ENCODE peak calls at places on chromosomes 5 and 9, in five cellular contexts. D, Y, F, L and R are unnamed samples.

GRCh38 chr5:89351232-89351631 is 468.2 kb upstream of the MEF2C start:
- DNase-seq in D (peak), Y (no peak), F (peak), L (no peak), R (peak)

GRCh38 chr9:93815677-93816076 is 139.5 kb downstream of the BARX1 start:
- DNase-seq in D (no peak), Y (no peak), F (no peak), L (no peak), R (no peak)

GRCh38 chr5:71839049-71839834 is 120.2 kb downstream of the CARTPT start:
- DNase-seq in D (no peak), Y (no peak), F (no peak), L (no peak), R (no peak)

GRCh38 chr5:143395638-143396352 is 7.7 kb downstream of the NR3C1 start:
- DNase-seq in D (no peak), Y (no peak), F (peak), L (no peak), R (no peak)

GRCh38 chr9:18393340-18394130 is 80.4 kb upstream of the ADAMTSL1 start:
- DNase-seq in D (peak), Y (peak), F (peak), L (no peak), R (peak)

GRCh38 chr9:89426389-89426961 is 71.4 kb downstream of the SEMA4D start:
- DNase-seq in D (no peak), Y (no peak), F (no peak), L (peak), R (no peak)

GRCh38 chr5:176888865-176889165 is 10.3 kb downstream of the HK3 start:
- DNase-seq in D (no peak), Y (no peak), F (no peak), L (no peak), R (no peak)

GRCh38 chr9:114348906-114349482 is 19.3 kb downstream of the ORM2 start:
- DNase-seq in D (peak), Y (peak), F (peak), L (peak), R (peak)

GRCh38 chr5:128252794-128253193 is 169.2 kb downstream of the SLC12A2 start:
- DNase-seq in D (no peak), Y (no peak), F (peak), L (no peak), R (peak)

GRCh38 chr5:122694884-122695283 is 80.0 kb upstream of the SNX2 start:
- DNase-seq in D (no peak), Y (no peak), F (no peak), L (no peak), R (no peak)

DNA sequence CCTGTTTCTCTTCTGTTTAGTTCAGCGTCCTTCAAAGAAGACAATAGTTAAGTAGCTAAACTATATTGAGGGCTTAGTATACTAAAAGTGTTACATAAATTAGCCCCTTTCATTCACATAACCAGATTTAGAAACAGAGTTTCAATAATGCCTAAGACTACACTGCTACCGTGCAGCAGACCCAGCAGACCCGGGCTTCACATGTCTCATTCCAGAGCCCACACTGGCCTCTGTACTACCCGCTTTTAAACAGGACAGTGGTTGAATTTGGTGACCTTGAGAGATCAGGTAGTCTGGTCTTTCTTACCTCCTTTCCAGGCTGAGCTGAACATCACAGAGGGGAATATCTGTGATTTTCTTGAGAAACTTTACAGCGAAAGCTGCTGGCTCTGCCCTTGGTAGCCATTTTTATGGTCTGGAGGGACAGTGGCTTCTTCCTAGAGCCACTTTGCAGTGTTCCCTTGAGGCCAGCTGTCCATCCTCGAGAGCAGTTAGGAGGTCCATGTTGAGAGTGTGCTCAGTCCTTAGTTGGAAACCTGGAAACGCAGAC is 56.5 kb downstream of the SLC22A5 start:
- DNase-seq in D (no peak), Y (no peak), F (no peak), L (no peak), R (no peak)
- H3K4me3 ChIP-seq in D (peak), Y (no peak), F (no peak), L (peak), R (no peak)

DNA sequence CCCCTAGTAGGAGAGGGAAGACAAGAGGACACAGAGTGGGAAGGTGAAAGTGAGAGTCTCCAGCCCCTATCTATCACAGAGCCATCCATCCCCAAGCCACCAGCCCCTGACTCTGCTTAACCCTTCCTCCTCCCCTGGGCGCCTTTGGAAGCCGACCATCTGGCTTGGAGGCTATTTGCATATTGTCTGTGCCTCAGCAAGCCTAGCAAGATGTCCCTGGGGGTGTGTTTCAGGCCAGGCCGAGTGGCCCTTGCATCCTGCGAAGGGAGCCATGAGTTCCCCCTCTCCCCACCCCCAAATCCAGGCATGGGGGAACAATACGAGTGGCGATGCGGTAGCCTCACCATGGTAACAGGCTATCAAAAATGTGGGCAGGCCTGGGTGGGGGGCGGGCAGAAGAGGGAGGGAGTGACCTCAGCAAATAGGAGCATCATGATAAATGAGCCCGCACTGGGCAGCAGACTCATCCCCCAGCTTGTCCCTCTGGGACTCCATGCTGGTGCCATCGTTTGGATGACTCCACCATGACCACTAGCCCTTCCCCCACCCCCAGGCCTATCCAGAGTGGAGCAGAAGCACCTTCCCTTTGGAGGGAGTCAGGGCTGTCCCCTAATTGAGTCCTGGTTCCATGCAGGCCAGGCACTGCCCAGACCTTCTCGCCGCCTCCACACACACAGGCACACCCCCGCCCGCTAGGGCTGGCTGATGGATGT is 14.5 kb downstream of the URM1 start:
- DNase-seq in D (no peak), Y (no peak), F (no peak), L (no peak), R (no peak)
- H3K4me3 ChIP-seq in D (no peak), Y (no peak), F (no peak), L (no peak), R (no peak)

GRCh38 chr9:137705443-137705863 is 86.6 kb downstream of the EHMT1 start:
- DNase-seq in D (no peak), Y (no peak), F (no peak), L (peak), R (no peak)
- H3K4me3 ChIP-seq in D (no peak), Y (no peak), F (no peak), L (no peak), R (no peak)

DNA sequence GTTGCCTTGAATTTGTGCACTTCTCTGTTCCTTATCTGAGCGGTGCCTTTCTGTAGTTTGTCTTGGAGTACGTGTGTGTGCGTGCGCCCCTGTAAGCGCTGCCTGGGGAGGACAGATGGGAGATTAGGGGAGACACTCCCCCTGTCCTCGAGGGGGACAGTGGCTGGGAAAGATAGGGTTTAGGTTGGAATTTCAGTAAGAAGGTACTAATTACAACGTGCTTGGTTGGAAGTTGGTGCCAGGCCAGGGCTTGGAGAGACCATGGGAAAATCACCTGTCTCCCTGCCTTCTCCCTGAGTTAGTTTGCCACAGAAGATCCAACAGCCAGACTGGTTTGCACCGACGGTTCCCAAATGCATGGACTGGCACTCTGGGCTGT is 73.2 kb downstream of the PIK3R1 start:
- DNase-seq in D (no peak), Y (peak), F (no peak), L (no peak), R (no peak)
- H3K4me3 ChIP-seq in D (peak), Y (peak), F (peak), L (peak), R (peak)